ENCODE peak calls at places on chromosomes 13 and 19, in eight cellular contexts. K, H, L, Y, U, C, W and M are unnamed samples.

GRCh38 chr19:36851898-36852297 is 1.2 kb downstream of the ZNF345 start:
- DNase-seq in K (no peak), H (no peak), L (no peak), Y (no peak), U (no peak), C (no peak), W (no peak), M (no peak)

GRCh38 chr13:79749985-79750551 is 269.1 kb downstream of the NDFIP2 start:
- DNase-seq in K (no peak), H (no peak), L (no peak), Y (no peak), U (peak), C (no peak), W (peak), M (no peak)

GRCh38 chr13:112346173-112346898 is 29.8 kb upstream of the SPACA7 start:
- DNase-seq in K (no peak), H (peak), L (no peak), Y (peak), U (peak), C (no peak), W (no peak), M (peak)

GRCh38 chr19:48975947-48976847 is 11.1 kb downstream of the FTL start:
- DNase-seq in K (no peak), H (no peak), L (no peak), Y (no peak), U (peak), C (no peak), W (no peak), M (no peak)

GRCh38 chr19:45469835-45470146 is 2.0 kb downstream of the FOSB start:
- DNase-seq in K (no peak), H (no peak), L (no peak), Y (peak), U (no peak), C (no peak), W (no peak), M (no peak)

GRCh38 chr19:19059837-19060611 is 3.8 kb upstream of the SLC25A42 start:
- DNase-seq in K (no peak), H (no peak), L (no peak), Y (no peak), U (no peak), C (no peak), W (no peak), M (no peak)

GRCh38 chr19:49912965-49913685 is 15.9 kb upstream of the ATF5 start:
- DNase-seq in K (no peak), H (no peak), L (no peak), Y (no peak), U (peak), C (no peak), W (no peak), M (no peak)

GRCh38 chr13:30617315-30618185 is at the start of gene USPL1:
- DNase-seq in K (peak), H (peak), L (peak), Y (peak), U (peak), C (peak), W (peak), M (peak)

GRCh38 chr13:32267836-32268439 is 47.2 kb downstream of the ZAR1L start:
- DNase-seq in K (peak), H (no peak), L (no peak), Y (no peak), U (peak), C (no peak), W (no peak), M (peak)

GRCh38 chr13:106475852-106476251 is 59.6 kb downstream of the EFNB2 start:
- DNase-seq in K (no peak), H (no peak), L (no peak), Y (no peak), U (no peak), C (no peak), W (no peak), M (no peak)

GRCh38 chr19:49333426-49334288 is 1.5 kb upstream of the CD37 start:
- DNase-seq in K (peak), H (no peak), L (peak), Y (no peak), U (no peak), C (peak), W (no peak), M (no peak)

GRCh38 chr13:114151565-114152284 is 19.3 kb upstream of the RASA3 start:
- DNase-seq in K (peak), H (peak), L (peak), Y (peak), U (no peak), C (peak), W (no peak), M (peak)

GRCh38 chr19:8355631-8356402 is 8.1 kb upstream of the ANGPTL4 start:
- DNase-seq in K (no peak), H (no peak), L (peak), Y (no peak), U (no peak), C (peak), W (no peak), M (no peak)

GRCh38 chr19:34365463-34366401 is 736 bp downstream of the GPI start:
- DNase-seq in K (peak), H (peak), L (peak), Y (peak), U (peak), C (peak), W (peak), M (no peak)

GRCh38 chr19:38666662-38667448 is 19.4 kb downstream of the ACTN4 start:
- DNase-seq in K (no peak), H (peak), L (no peak), Y (no peak), U (peak), C (no peak), W (no peak), M (no peak)